ENCODE peak calls at places on chromosomes 6 and 20, in four cellular contexts. One of them, this sample, is unnamed. For H3K9me3, the result is how much of the 10 kb centered on the place peaks cover.

GRCh38 chr6:112979830-112980229 is 632.7 kb downstream of the RFPL4B start:
- DNase-seq in heart left ventricle: peak
- DNase-seq in Peyer's patch: no peak
- DNase-seq in CD8-positive, alpha-beta memory T cell: no peak
- DNase-seq in this sample: no peak

GRCh38 chr20:36836591-36837329 is 39.2 kb upstream of the TLDC2 start:
- DNase-seq in CD8-positive, alpha-beta memory T cell: no peak
- DNase-seq in Peyer's patch: peak
- DNase-seq in heart left ventricle: peak
- DNase-seq in this sample: peak

GRCh38 chr6:73580247-73581149 is 59.7 kb upstream of the EEF1A1 start:
- DNase-seq in heart left ventricle: peak
- DNase-seq in CD8-positive, alpha-beta memory T cell: peak
- DNase-seq in Peyer's patch: peak
- DNase-seq in this sample: peak

GRCh38 chr20:58718121-58718563 is 25.5 kb downstream of the NPEPL1 start:
- DNase-seq in heart left ventricle: peak
- DNase-seq in CD8-positive, alpha-beta memory T cell: no peak
- DNase-seq in Peyer's patch: peak
- DNase-seq in this sample: no peak

GRCh38 chr20:288956-289692 is 1.4 kb downstream of the C20orf96 start:
- DNase-seq in CD8-positive, alpha-beta memory T cell: no peak
- DNase-seq in Peyer's patch: no peak
- DNase-seq in heart left ventricle: no peak
- DNase-seq in this sample: no peak

GRCh38 chr6:89239338-89239737 is 22.2 kb upstream of the GABRR1 start:
- DNase-seq in CD8-positive, alpha-beta memory T cell: peak
- DNase-seq in heart left ventricle: no peak
- DNase-seq in Peyer's patch: no peak
- DNase-seq in this sample: no peak

GRCh38 chr6:122381494-122382083 is 17.9 kb upstream of the HSF2 start:
- DNase-seq in heart left ventricle: peak
- DNase-seq in CD8-positive, alpha-beta memory T cell: peak
- DNase-seq in Peyer's patch: peak
- DNase-seq in this sample: peak

GRCh38 chr20:51021067-51022025 is 1.6 kb downstream of the KCNG1 start:
- DNase-seq in heart left ventricle: no peak
- DNase-seq in Peyer's patch: no peak
- DNase-seq in CD8-positive, alpha-beta memory T cell: no peak
- DNase-seq in this sample: no peak

GRCh38 chr20:45359069-45359405 is 3.9 kb upstream of the SYS1 start:
- DNase-seq in CD8-positive, alpha-beta memory T cell: no peak
- DNase-seq in heart left ventricle: peak
- DNase-seq in Peyer's patch: no peak
- DNase-seq in this sample: no peak

GRCh38 chr20:25247100-25247665 is 702 bp upstream of the PYGB start:
- DNase-seq in Peyer's patch: peak
- DNase-seq in heart left ventricle: peak
- DNase-seq in CD8-positive, alpha-beta memory T cell: no peak
- DNase-seq in this sample: peak

GRCh38 chr20:46990017-46990810 is 95.6 kb downstream of the EYA2 start:
- DNase-seq in CD8-positive, alpha-beta memory T cell: no peak
- DNase-seq in heart left ventricle: no peak
- DNase-seq in Peyer's patch: no peak
- DNase-seq in this sample: peak

GRCh38 chr20:56691325-56691990 is 62.4 kb downstream of the TFAP2C start:
- DNase-seq in heart left ventricle: no peak
- DNase-seq in Peyer's patch: no peak
- DNase-seq in CD8-positive, alpha-beta memory T cell: no peak
- DNase-seq in this sample: no peak

GRCh38 chr6:154377726-154378125 is 21.1 kb upstream of the IPCEF1 start:
- DNase-seq in Peyer's patch: no peak
- DNase-seq in heart left ventricle: no peak
- DNase-seq in CD8-positive, alpha-beta memory T cell: no peak
- DNase-seq in this sample: no peak
- H3K4me3 ChIP-seq in Peyer's patch: no peak
- H3K4me3 ChIP-seq in heart left ventricle: no peak
- H3K4me3 ChIP-seq in CD8-positive, alpha-beta memory T cell: no peak
- H3K4me3 ChIP-seq in this sample: no peak

GRCh38 chr20:7231303-7231702 is 463.8 kb downstream of the BMP2 start:
- DNase-seq in Peyer's patch: no peak
- DNase-seq in CD8-positive, alpha-beta memory T cell: no peak
- DNase-seq in heart left ventricle: no peak
- DNase-seq in this sample: no peak

GRCh38 chr20:7220755-7221154 is 453.3 kb downstream of the BMP2 start:
- DNase-seq in heart left ventricle: no peak
- DNase-seq in CD8-positive, alpha-beta memory T cell: no peak
- DNase-seq in Peyer's patch: no peak
- DNase-seq in this sample: no peak

DNA sequence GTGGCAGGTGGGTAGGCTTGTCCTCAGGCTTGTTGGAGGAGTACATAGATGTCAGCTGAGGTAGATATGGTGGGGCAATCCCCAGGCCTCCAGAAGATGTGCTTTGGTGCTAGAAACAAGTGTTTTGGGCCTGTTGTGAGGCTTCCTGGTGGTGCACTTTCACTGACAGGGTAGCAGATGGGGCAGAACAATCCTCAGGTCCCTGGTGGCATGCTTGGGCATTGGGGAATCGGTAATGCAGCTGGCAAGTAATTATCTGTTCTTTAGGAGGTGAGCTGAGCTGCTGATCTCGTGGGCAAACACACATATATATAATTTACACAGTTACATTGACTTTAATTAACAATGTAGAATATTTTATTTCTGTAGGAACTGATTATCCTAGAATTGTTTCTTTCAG is 458.7 kb downstream of the BMP2 start:
- DNase-seq in heart left ventricle: no peak
- DNase-seq in Peyer's patch: no peak
- DNase-seq in CD8-positive, alpha-beta memory T cell: no peak
- DNase-seq in this sample: no peak
- H3K9me3 ChIP-seq in heart left ventricle: under half
- H3K9me3 ChIP-seq in Peyer's patch: under half
- H3K9me3 ChIP-seq in CD8-positive, alpha-beta memory T cell: under half
- H3K9me3 ChIP-seq in this sample: under half

DNA sequence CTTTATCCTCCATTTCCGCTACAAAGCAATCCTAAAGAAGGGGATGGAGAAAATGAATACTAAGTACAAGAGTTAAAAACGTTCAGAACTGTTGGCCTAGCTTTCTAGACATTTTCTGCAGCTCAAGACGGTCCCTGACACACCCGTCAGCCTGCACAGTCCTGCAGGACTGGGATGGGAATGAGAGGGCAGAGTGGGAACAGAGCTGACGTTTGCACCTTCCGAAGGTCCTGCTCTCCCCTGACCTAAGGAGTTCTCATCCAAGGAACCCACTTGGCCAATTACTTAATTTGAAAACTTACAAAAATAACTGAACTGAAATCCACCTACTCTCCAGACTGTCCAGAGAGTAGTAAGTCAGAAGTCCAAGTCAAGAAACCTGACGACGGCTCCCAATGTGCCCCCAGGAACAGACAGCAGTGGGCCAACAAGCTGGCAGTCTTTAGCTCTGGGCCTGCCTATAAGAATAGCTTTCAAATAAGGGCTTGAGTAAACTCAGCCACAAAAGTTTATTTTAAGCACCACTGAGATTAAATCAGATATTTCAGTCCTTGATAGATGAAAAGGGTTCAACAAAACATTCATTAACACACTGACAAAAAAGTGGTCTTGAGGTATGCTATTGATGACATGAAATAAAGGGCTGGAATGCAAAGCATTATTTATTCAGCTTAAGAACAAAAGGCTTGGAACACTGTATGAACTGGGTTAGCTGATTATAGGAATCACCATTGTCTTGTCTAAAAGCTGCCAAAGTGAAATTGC is 76.8 kb downstream of the CNKSR3 start:
- DNase-seq in Peyer's patch: no peak
- DNase-seq in CD8-positive, alpha-beta memory T cell: no peak
- DNase-seq in heart left ventricle: no peak
- DNase-seq in this sample: no peak
- H3K4me3 ChIP-seq in Peyer's patch: no peak
- H3K4me3 ChIP-seq in CD8-positive, alpha-beta memory T cell: no peak
- H3K4me3 ChIP-seq in heart left ventricle: no peak
- H3K4me3 ChIP-seq in this sample: no peak

GRCh38 chr6:30876039-30876730 is 8.1 kb upstream of the DDR1 start:
- DNase-seq in heart left ventricle: no peak
- DNase-seq in Peyer's patch: no peak
- DNase-seq in CD8-positive, alpha-beta memory T cell: no peak
- DNase-seq in this sample: peak

GRCh38 chr6:30871592-30872183 is 12.6 kb upstream of the DDR1 start:
- DNase-seq in CD8-positive, alpha-beta memory T cell: no peak
- DNase-seq in Peyer's patch: no peak
- DNase-seq in heart left ventricle: no peak
- DNase-seq in this sample: no peak

GRCh38 chr6:30870546-30870945 is 13.8 kb upstream of the DDR1 start:
- DNase-seq in CD8-positive, alpha-beta memory T cell: no peak
- DNase-seq in Peyer's patch: no peak
- DNase-seq in heart left ventricle: no peak
- DNase-seq in this sample: no peak

GRCh38 chr6:30875244-30876038 is 8.9 kb upstream of the DDR1 start:
- DNase-seq in Peyer's patch: no peak
- DNase-seq in CD8-positive, alpha-beta memory T cell: no peak
- DNase-seq in heart left ventricle: no peak
- DNase-seq in this sample: no peak

GRCh38 chr6:30873137-30873640 is 11.1 kb upstream of the DDR1 start:
- DNase-seq in CD8-positive, alpha-beta memory T cell: no peak
- DNase-seq in heart left ventricle: no peak
- DNase-seq in Peyer's patch: no peak
- DNase-seq in this sample: no peak
- H3K9me3 ChIP-seq in CD8-positive, alpha-beta memory T cell: under half
- H3K9me3 ChIP-seq in heart left ventricle: under half
- H3K9me3 ChIP-seq in Peyer's patch: under half
- H3K9me3 ChIP-seq in this sample: under half

DNA sequence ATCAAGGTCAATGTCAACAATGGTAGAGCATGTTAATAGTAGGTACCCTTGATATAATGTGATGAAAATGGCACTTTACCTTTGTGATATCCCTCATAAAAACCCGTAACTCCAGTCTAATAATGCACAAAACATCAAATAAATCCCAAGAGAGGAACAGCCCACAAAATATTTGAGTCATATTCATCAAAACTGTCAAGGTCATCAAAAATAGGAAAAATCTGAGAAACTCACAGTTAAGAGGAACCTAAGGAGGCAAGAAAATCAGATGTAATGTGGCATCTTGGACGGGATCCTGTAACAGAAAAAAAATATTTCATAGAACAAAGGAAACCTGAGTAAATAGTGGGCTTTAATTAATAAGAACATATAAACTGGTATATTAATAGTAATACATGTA is 25.5 kb upstream of the OSTM1 start:
- DNase-seq in heart left ventricle: no peak
- DNase-seq in Peyer's patch: no peak
- DNase-seq in CD8-positive, alpha-beta memory T cell: no peak
- DNase-seq in this sample: no peak
- H3K4me3 ChIP-seq in heart left ventricle: no peak
- H3K4me3 ChIP-seq in Peyer's patch: no peak
- H3K4me3 ChIP-seq in CD8-positive, alpha-beta memory T cell: no peak
- H3K4me3 ChIP-seq in this sample: no peak

DNA sequence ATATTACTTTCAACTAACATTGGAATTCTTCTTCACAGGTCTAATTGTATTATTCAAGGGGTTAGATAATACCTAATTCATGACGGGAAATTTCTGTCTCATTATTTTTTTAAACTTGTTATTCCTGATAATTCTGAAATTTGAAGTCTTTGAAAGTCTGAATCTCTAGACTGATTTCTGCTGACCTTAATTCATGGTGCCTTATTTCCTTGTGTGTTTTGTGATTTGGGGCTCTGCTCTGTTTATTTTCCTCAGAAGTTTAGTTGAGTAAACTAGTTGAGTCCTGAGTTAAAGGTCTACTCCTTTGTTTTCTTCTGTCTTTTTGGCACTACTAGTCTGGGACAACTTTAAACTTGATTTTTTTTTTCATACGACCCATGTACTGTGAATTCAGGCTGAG is 5.9 kb downstream of the DEFB118 start:
- DNase-seq in Peyer's patch: no peak
- DNase-seq in heart left ventricle: no peak
- DNase-seq in CD8-positive, alpha-beta memory T cell: no peak
- DNase-seq in this sample: no peak
- H3K9me3 ChIP-seq in Peyer's patch: under half
- H3K9me3 ChIP-seq in heart left ventricle: under half
- H3K9me3 ChIP-seq in CD8-positive, alpha-beta memory T cell: under half
- H3K9me3 ChIP-seq in this sample: under half

GRCh38 chr6:68040312-68040778 is 594.7 kb upstream of the ADGRB3 start:
- DNase-seq in heart left ventricle: no peak
- DNase-seq in Peyer's patch: no peak
- DNase-seq in CD8-positive, alpha-beta memory T cell: no peak
- DNase-seq in this sample: no peak
- H3K4me3 ChIP-seq in heart left ventricle: peak
- H3K4me3 ChIP-seq in Peyer's patch: no peak
- H3K4me3 ChIP-seq in CD8-positive, alpha-beta memory T cell: no peak
- H3K4me3 ChIP-seq in this sample: peak

GRCh38 chr6:167678102-167679101 is 148.3 kb upstream of the AFDN start:
- DNase-seq in Peyer's patch: peak
- DNase-seq in CD8-positive, alpha-beta memory T cell: no peak
- DNase-seq in heart left ventricle: peak
- DNase-seq in this sample: peak

GRCh38 chr6:167676666-167677421 is 149.9 kb upstream of the AFDN start:
- DNase-seq in CD8-positive, alpha-beta memory T cell: no peak
- DNase-seq in heart left ventricle: peak
- DNase-seq in Peyer's patch: no peak
- DNase-seq in this sample: peak

GRCh38 chr6:167676000-167676665 is 150.6 kb upstream of the AFDN start:
- DNase-seq in CD8-positive, alpha-beta memory T cell: no peak
- DNase-seq in Peyer's patch: peak
- DNase-seq in heart left ventricle: peak
- DNase-seq in this sample: no peak

GRCh38 chr6:167679137-167679736 is 147.5 kb upstream of the AFDN start:
- DNase-seq in heart left ventricle: no peak
- DNase-seq in CD8-positive, alpha-beta memory T cell: no peak
- DNase-seq in Peyer's patch: no peak
- DNase-seq in this sample: no peak

GRCh38 chr6:167677422-167677789 is 149.3 kb upstream of the AFDN start:
- DNase-seq in CD8-positive, alpha-beta memory T cell: no peak
- DNase-seq in Peyer's patch: no peak
- DNase-seq in heart left ventricle: no peak
- DNase-seq in this sample: no peak
- H3K9me3 ChIP-seq in CD8-positive, alpha-beta memory T cell: under half
- H3K9me3 ChIP-seq in Peyer's patch: under half
- H3K9me3 ChIP-seq in heart left ventricle: under half
- H3K9me3 ChIP-seq in this sample: under half

GRCh38 chr6:129860901-129861665 is at the start of gene TMEM244:
- DNase-seq in heart left ventricle: no peak
- DNase-seq in CD8-positive, alpha-beta memory T cell: no peak
- DNase-seq in Peyer's patch: no peak
- DNase-seq in this sample: peak
- H3K4me3 ChIP-seq in heart left ventricle: no peak
- H3K4me3 ChIP-seq in CD8-positive, alpha-beta memory T cell: no peak
- H3K4me3 ChIP-seq in Peyer's patch: no peak
- H3K4me3 ChIP-seq in this sample: no peak

This sample was measured in MG63.